ENCODE peak calls at places on chromosomes 12 and 14, in six cellular contexts. F is SK-N-SH, H is HL-60, D is K562, I is HepG2, S is GM12878. Z is an unnamed sample.

GRCh38 chr12:124322271-124322998 is 27.5 kb downstream of the RFLNA start:
- DNase-seq in F (no peak), S (no peak), I (no peak), H (no peak), D (no peak), Z (no peak)

GRCh38 chr12:105977256-105978051 is 161.3 kb downstream of the NUAK1 start:
- DNase-seq in S (no peak), H (no peak), F (no peak), D (no peak), I (no peak), Z (no peak)

GRCh38 chr14:101235042-101235871 is 326.0 kb upstream of the DIO3 start:
- DNase-seq in H (peak; percentile 49), D (peak; percentile 69), F (peak; percentile 95), I (peak; percentile 47), S (no peak), Z (no peak)

GRCh38 chr12:21476949-21477348 is 24.5 kb downstream of the RECQL start:
- DNase-seq in H (no peak), S (no peak), F (no peak), I (no peak), D (no peak), Z (no peak)

GRCh38 chr12:97323154-97323553 is 139.4 kb upstream of the RMST start:
- DNase-seq in F (no peak), H (no peak), S (no peak), D (no peak), I (no peak), Z (no peak)

GRCh38 chr14:88017503-88017902 is 12.6 kb downstream of the GPR65 start:
- DNase-seq in D (no peak), I (no peak), F (no peak), H (no peak), S (no peak), Z (no peak)

GRCh38 chr12:38324896-38325295 is 8.3 kb downstream of the ALG10B start:
- DNase-seq in I (no peak), S (no peak), F (no peak), H (no peak), D (no peak), Z (no peak)

GRCh38 chr14:92356677-92357076 is 33.7 kb downstream of the SLC24A4 start:
- DNase-seq in D (no peak), H (no peak), I (no peak), S (no peak), F (no peak), Z (no peak)

GRCh38 chr14:49620182-49621113 is at the start of the genes MGAT2 and RPL36AL:
- DNase-seq in I (peak; percentile 95), D (peak; percentile 91), S (peak; percentile 97), F (peak; percentile 99), H (peak; percentile 99), Z (peak; percentile 92)

GRCh38 chr14:24179961-24180726 is 8.3 kb downstream of the REC8 start:
- DNase-seq in S (no peak), I (no peak), H (no peak), F (no peak), D (no peak), Z (no peak)

GRCh38 chr14:73833530-73834257 is 17.9 kb upstream of the PTGR2 start:
- DNase-seq in F (no peak), D (no peak), H (no peak), S (no peak), I (peak; percentile 60), Z (no peak)

GRCh38 chr12:56271031-56271430 is 4.3 kb downstream of the COQ10A start:
- DNase-seq in F (no peak), D (peak; percentile 36), S (no peak), H (no peak), I (no peak), Z (no peak)
- TF ChIP-seq GABPA in F (no peak), D (no peak), S (no peak), H (no peak), I (no peak), Z (no peak)

GRCh38 chr14:105485720-105486332 is 860 bp upstream of the CRIP1 start:
- DNase-seq in S (no peak), D (peak; percentile 72), F (peak; percentile 92), I (peak; percentile 74), H (peak; percentile 25), Z (peak; percentile 83)

GRCh38 chr14:105483300-105484068 is 3.2 kb upstream of the CRIP1 start:
- DNase-seq in H (no peak), S (no peak), I (no peak), F (no peak), D (no peak), Z (no peak)

GRCh38 chr14:105484997-105485393 is 1.7 kb upstream of the CRIP1 start:
- DNase-seq in D (no peak), F (no peak), H (no peak), I (no peak), S (no peak), Z (peak; percentile 41)

GRCh38 chr14:105482486-105483110 is 4.1 kb upstream of the CRIP1 start:
- DNase-seq in F (no peak), S (no peak), H (no peak), I (no peak), D (no peak), Z (no peak)

GRCh38 chr14:105484069-105484996 is 2.4 kb upstream of the CRIP1 start:
- DNase-seq in F (no peak), I (no peak), H (no peak), S (no peak), D (no peak), Z (no peak)
- TF ChIP-seq GABPA in F (no peak), I (no peak), H (no peak), S (no peak), D (no peak), Z (no peak)

GRCh38 chr14:52325126-52325525 is 11.0 kb downstream of the PTGER2 start:
- DNase-seq in H (peak; percentile 72), S (peak; percentile 92), F (no peak), I (no peak), D (no peak), Z (no peak)
- TF ChIP-seq GABPA in H (no peak), S (no peak), F (no peak), I (no peak), D (no peak), Z (no peak)

GRCh38 chr14:106436310-106436905 is 910.0 kb downstream of the TMEM121 start:
- DNase-seq in D (peak; percentile 17), H (peak; percentile 56), F (no peak), I (no peak), S (no peak), Z (peak; percentile 29)
- TF ChIP-seq GABPA in D (no peak), H (no peak), F (no peak), I (no peak), S (no peak), Z (no peak)

DNA sequence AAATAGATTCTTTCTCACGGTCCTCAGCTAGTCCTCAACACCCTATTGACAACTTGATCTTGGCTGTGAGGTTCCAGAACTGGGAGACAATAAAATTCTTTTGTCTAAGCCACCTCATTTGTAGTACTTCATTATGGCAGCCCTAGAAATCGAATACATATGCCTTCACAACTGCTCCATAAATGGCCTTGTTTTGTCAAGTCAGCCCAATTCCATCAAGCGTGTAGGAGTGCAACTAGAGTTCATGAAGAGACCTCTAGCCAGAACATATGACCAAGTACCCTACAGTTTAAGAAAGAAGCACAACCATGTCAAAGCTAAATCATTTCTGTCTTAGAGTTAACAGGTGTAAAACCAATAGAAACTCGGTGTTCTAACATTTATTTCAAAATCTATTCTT is 45.0 kb upstream of the PLEKHA5 start:
- DNase-seq in S (no peak), I (no peak), H (no peak), F (no peak), D (no peak), Z (no peak)
- TF ChIP-seq GABPA in S (no peak), I (no peak), H (no peak), F (no peak), D (no peak), Z (no peak)

GRCh38 chr12:130680451-130680990 is 35.6 kb downstream of the RIMBP2 start:
- DNase-seq in I (no peak), S (no peak), D (no peak), H (no peak), F (no peak), Z (no peak)
- TF ChIP-seq GABPA in I (no peak), S (no peak), D (no peak), H (no peak), F (no peak), Z (no peak)

Z was measured in H1.